ENCODE peak calls at places on chromosomes 5 and 9, in nine cellular contexts. A is AG10803, V is aorta, R is neuronal stem cell, B is OCI-LY7, E is lower lobe of right lung, L is mucosa of descending colon, F is tibial nerve, D is choroid plexus epithelial cell. U is an unnamed sample.

GRCh38 chr9:17627641-17628040 is 48.8 kb downstream of the SH3GL2 start:
- DNase-seq in A (no peak), V (no peak), R (no peak), B (no peak), E (no peak), L (peak), F (no peak), D (no peak), U (no peak)

GRCh38 chr5:153784277-153784676 is 254.4 kb downstream of the FAM114A2 start:
- DNase-seq in A (no peak), V (no peak), R (no peak), B (no peak), E (no peak), L (no peak), F (no peak), D (no peak), U (peak)

GRCh38 chr5:89213584-89213983 is 330.6 kb upstream of the MEF2C start:
- DNase-seq in A (peak), V (peak), R (no peak), B (no peak), E (no peak), L (peak), F (peak), D (peak), U (peak)

GRCh38 chr5:175854231-175855040 is 16.9 kb upstream of the CPLX2 start:
- DNase-seq in A (no peak), V (no peak), R (no peak), B (no peak), E (no peak), L (no peak), F (no peak), D (no peak), U (no peak)

GRCh38 chr5:25573691-25574090 is 928.9 kb upstream of the CDH10 start:
- DNase-seq in A (no peak), V (no peak), R (no peak), B (no peak), E (no peak), L (no peak), F (no peak), D (no peak), U (no peak)

GRCh38 chr5:151592855-151593408 is 1.8 kb upstream of the FAT2 start:
- DNase-seq in A (no peak), V (no peak), R (no peak), B (no peak), E (no peak), L (no peak), F (peak), D (peak), U (no peak)

GRCh38 chr5:95861858-95862561 is 39.5 kb upstream of the GLRX start:
- DNase-seq in A (peak), V (no peak), R (no peak), B (no peak), E (no peak), L (no peak), F (no peak), D (peak), U (peak)

GRCh38 chr5:148583421-148583965 is 70.8 kb downstream of the HTR4 start:
- DNase-seq in A (no peak), V (no peak), R (no peak), B (no peak), E (no peak), L (no peak), F (no peak), D (no peak), U (no peak)

GRCh38 chr9:33881635-33882034 is 64.7 kb downstream of the UBE2R2 start:
- DNase-seq in A (no peak), V (no peak), R (no peak), B (no peak), E (no peak), L (no peak), F (no peak), D (no peak), U (peak)

GRCh38 chr9:137615387-137615871 is 3.4 kb upstream of the EHMT1 start:
- DNase-seq in A (no peak), V (no peak), R (no peak), B (no peak), E (no peak), L (no peak), F (no peak), D (no peak), U (no peak)

GRCh38 chr9:85743290-85744128 is 1.8 kb upstream of the AGTPBP1 start:
- DNase-seq in A (peak), V (peak), R (no peak), B (no peak), E (peak), L (peak), F (peak), D (peak), U (peak)

GRCh38 chr5:113606298-113607134 is 93.0 kb downstream of the YTHDC2 start:
- DNase-seq in A (peak), V (peak), R (peak), B (peak), E (no peak), L (peak), F (peak), D (peak), U (peak)

GRCh38 chr9:23826120-23826629 is at the start of gene ELAVL2:
- DNase-seq in A (peak), V (peak), R (peak), B (no peak), E (peak), L (peak), F (peak), D (peak), U (peak)

GRCh38 chr5:80569086-80569960 is 757 bp downstream of the ANKRD34B start:
- DNase-seq in A (no peak), V (no peak), R (peak), B (no peak), E (no peak), L (no peak), F (no peak), D (no peak), U (no peak)

GRCh38 chr5:119453045-119453383 is 717 bp downstream of the HSD17B4 start:
- DNase-seq in A (peak), V (no peak), R (no peak), B (peak), E (peak), L (no peak), F (peak), D (peak), U (peak)

GRCh38 chr5:157575096-157575872 is at the start of gene ADAM19:
- DNase-seq in A (peak), V (peak), R (peak), B (peak), E (peak), L (no peak), F (peak), D (peak), U (peak)

GRCh38 chr5:157574456-157575095 is 999 bp downstream of the ADAM19 start:
- DNase-seq in A (no peak), V (peak), R (no peak), B (peak), E (no peak), L (peak), F (no peak), D (no peak), U (no peak)

GRCh38 chr5:157570801-157571200 is 4.8 kb downstream of the ADAM19 start:
- DNase-seq in A (no peak), V (no peak), R (no peak), B (peak), E (no peak), L (no peak), F (no peak), D (no peak), U (no peak)

GRCh38 chr5:157568717-157569116 is 6.9 kb downstream of the ADAM19 start:
- DNase-seq in A (no peak), V (no peak), R (no peak), B (no peak), E (no peak), L (no peak), F (no peak), D (no peak), U (no peak)

GRCh38 chr5:157571357-157571827 is 4.2 kb downstream of the ADAM19 start:
- DNase-seq in A (peak), V (no peak), R (no peak), B (peak), E (no peak), L (peak), F (no peak), D (peak), U (no peak)
- H3K4me3 ChIP-seq in A (no peak), V (no peak), R (no peak), B (peak), E (no peak), L (no peak), F (no peak), D (no peak), U (no peak)

GRCh38 chr5:115262066-115262404 is 642 bp downstream of the PGGT1B start:
- DNase-seq in A (peak), V (no peak), R (no peak), B (no peak), E (no peak), L (no peak), F (no peak), D (peak), U (no peak)

GRCh38 chr5:115260248-115260647 is 2.4 kb downstream of the PGGT1B start:
- DNase-seq in A (no peak), V (no peak), R (no peak), B (no peak), E (no peak), L (no peak), F (no peak), D (no peak), U (no peak)

GRCh38 chr5:115264786-115265185 is 2.1 kb upstream of the PGGT1B start:
- DNase-seq in A (no peak), V (peak), R (no peak), B (no peak), E (no peak), L (no peak), F (no peak), D (no peak), U (no peak)

GRCh38 chr5:115265220-115265619 is 2.5 kb upstream of the PGGT1B start:
- DNase-seq in A (no peak), V (no peak), R (no peak), B (no peak), E (no peak), L (no peak), F (no peak), D (no peak), U (no peak)

DNA sequence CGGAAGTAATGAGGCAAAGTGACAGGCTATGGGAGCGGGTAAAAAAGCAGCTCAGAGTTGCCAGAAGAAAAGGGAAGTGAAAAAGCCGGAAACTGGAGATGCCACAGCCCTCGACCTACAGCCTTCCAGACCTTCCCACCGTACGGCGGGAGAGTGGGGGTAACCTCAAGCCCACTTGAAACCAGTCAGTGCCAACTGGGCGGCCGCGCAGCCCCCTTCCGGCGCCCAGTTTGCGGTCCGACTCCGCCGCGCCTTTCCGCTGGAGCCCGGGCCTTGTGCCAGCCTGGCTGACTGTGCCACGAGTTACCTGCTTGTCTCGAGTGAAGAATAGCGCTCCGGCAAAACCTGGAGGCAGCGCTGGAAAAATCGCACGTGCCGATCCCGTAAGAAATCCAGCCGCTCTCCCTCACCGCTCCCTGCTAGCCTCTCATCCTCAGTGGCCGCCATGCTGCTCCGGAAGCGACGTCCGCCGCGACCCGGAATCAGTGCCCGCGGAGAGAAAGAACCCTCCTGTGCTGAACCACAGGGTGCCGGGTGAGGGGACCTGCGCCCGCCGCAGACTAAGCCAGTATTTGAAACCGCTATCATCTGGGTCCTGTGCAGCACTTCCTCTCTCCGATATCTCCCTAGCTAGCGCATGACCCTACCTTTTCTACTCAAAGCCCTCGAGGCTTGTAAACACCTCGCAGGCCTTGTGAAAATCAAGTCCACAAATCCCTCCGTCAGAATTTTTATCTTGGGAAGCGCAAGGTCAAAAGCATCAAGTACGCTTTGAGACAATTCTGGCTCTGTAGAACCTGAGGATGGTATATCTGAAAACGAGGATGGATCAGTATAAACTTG is at the start of gene PGGT1B:
- DNase-seq in A (peak), V (peak), R (peak), B (peak), E (peak), L (peak), F (peak), D (peak), U (peak)
- H3K4me3 ChIP-seq in A (peak), V (peak), R (peak), B (peak), E (peak), L (peak), F (peak), D (peak), U (peak)

GRCh38 chr5:77230727-77231469 is 20.4 kb downstream of the PDE8B start:
- DNase-seq in A (peak), V (no peak), R (no peak), B (peak), E (no peak), L (no peak), F (no peak), D (peak), U (peak)
- H3K4me3 ChIP-seq in A (no peak), V (no peak), R (no peak), B (no peak), E (no peak), L (no peak), F (no peak), D (no peak), U (no peak)

GRCh38 chr5:38029431-38030065 is 189.7 kb upstream of the GDNF start:
- DNase-seq in A (no peak), V (no peak), R (no peak), B (no peak), E (no peak), L (no peak), F (no peak), D (no peak), U (no peak)

GRCh38 chr5:38036765-38037164 is 196.9 kb upstream of the GDNF start:
- DNase-seq in A (no peak), V (no peak), R (no peak), B (no peak), E (no peak), L (no peak), F (no peak), D (no peak), U (no peak)

DNA sequence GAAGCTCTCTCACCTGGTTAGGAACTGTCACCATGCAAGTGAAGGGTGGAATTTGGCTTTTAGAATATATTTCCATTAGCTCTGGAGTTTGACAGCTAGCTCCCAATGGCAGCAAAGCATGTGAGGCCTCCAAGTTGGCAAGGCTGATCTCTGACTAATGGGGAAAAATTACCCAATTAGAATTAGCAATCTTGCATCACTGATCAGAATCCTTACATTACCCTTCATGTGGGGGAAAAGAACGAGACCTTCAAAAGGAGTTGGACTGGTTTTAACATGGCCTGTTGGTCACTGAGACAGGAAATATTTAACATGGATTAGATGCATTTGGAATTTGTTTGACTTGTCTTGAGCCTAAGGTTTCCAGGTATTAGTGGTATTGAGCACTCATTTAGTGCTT is 192.3 kb upstream of the GDNF start:
- DNase-seq in A (no peak), V (no peak), R (no peak), B (no peak), E (no peak), L (no peak), F (no peak), D (no peak), U (peak)
- H3K4me3 ChIP-seq in A (no peak), V (no peak), R (no peak), B (no peak), E (no peak), L (no peak), F (no peak), D (no peak), U (no peak)

DNA sequence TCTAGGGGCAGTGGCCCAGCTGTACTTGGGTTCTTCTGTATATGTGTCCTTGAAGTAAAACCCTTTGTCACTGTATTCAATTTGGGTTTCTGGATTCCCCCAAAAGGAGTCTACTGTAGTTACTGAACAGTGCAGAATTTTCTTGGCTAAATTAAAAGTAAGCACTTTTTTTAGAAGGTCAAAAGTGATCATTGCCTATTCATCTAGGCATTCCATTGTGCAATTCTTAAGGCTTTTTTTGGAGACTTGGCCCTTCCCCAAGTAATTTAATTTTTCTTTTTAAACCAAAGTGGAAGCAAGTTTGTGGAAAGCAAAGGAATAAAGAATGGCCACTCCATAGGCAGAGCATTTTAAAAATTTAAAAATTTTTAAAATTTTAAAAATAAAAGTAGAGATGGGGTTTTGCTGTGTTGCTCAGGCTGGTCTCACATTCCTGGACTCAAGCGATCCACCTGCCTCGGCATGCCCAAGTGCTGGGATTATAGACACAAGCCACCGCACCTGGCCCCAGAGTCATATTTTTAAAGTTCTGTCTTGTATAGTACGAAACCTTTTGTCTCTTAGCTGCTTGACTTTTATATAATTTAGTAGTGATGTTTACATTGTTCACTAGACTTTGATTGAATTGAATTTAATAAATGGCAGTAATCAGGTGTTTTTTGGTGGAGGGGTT is 31.2 kb downstream of the LRRTM2 start:
- DNase-seq in A (peak), V (no peak), R (no peak), B (no peak), E (no peak), L (no peak), F (no peak), D (peak), U (peak)
- H3K4me3 ChIP-seq in A (no peak), V (no peak), R (no peak), B (no peak), E (no peak), L (no peak), F (no peak), D (no peak), U (no peak)

GRCh38 chr5:60488466-60489130 is 211.4 kb downstream of the DEPDC1B start:
- DNase-seq in A (no peak), V (no peak), R (no peak), B (no peak), E (no peak), L (no peak), F (no peak), D (peak), U (no peak)
- H3K4me3 ChIP-seq in A (peak), V (peak), R (no peak), B (no peak), E (no peak), L (no peak), F (no peak), D (no peak), U (no peak)